ENCODE peak calls at places on chromosome 1, in nine cellular contexts. B is fibroblast of the conjunctiva; G is cerebellum; K is GM13977; T is activated effector memory CD4-positive, alpha-beta T cell treated with Interleukin-2 at 50 U/mL for 16 hours; Z is activated CD4-positive, alpha-beta T cell treated with anti-CD3 and anti-CD28 coated beads, Interleukin-2, amount 50 U/mL, for 1 hour; J is activated T-cell treated with anti-CD3 and anti-CD28 coated beads for 1 hour; N is GM10248; W is CD8-positive, alpha-beta T cell. X is an unnamed sample.

GRCh38 chr1:47688161-47688560 is 250.3 kb downstream of the FOXD2 start:
- DNase-seq in W (no peak), J (no peak), T (no peak), B (no peak), Z (no peak), K (no peak), N (no peak), G (no peak), X (peak; percentile 61)

GRCh38 chr1:217407426-217407825 is 223.5 kb downstream of the GPATCH2 start:
- DNase-seq in T (no peak), W (no peak), N (no peak), K (no peak), J (no peak), B (no peak), G (no peak), Z (no peak), X (no peak)

GRCh38 chr1:98054786-98055185 is 134.0 kb upstream of the DPYD start:
- DNase-seq in Z (no peak), J (no peak), N (no peak), G (no peak), K (no peak), T (no peak), W (no peak), B (no peak), X (no peak)

GRCh38 chr1:11169202-11169601 is 20.0 kb upstream of the ANGPTL7 start:
- DNase-seq in N (no peak), J (no peak), K (no peak), W (no peak), Z (no peak), T (no peak), G (no peak), B (no peak), X (no peak)

GRCh38 chr1:3174487-3175247 is 105.7 kb downstream of the PRDM16 start:
- DNase-seq in K (no peak), J (no peak), B (peak; percentile 63), T (no peak), Z (no peak), G (peak; percentile 15), W (no peak), N (no peak), X (no peak)

GRCh38 chr1:2001773-2002411 is 1.7 kb downstream of the CFAP74 start:
- DNase-seq in W (no peak), Z (no peak), K (no peak), N (no peak), G (no peak), J (no peak), B (no peak), T (no peak), X (no peak)

GRCh38 chr1:192104852-192105251 is 53.4 kb upstream of the RGS18 start:
- DNase-seq in N (no peak), G (no peak), J (no peak), W (no peak), Z (no peak), B (no peak), K (no peak), T (no peak), X (no peak)

GRCh38 chr1:55064071-55064581 is 24.8 kb downstream of the PCSK9 start:
- DNase-seq in Z (no peak), W (no peak), K (no peak), B (no peak), J (no peak), T (no peak), N (peak; percentile 29), G (peak; percentile 75), X (no peak)

GRCh38 chr1:151457911-151458882 is 1.1 kb downstream of the POGZ start:
- DNase-seq in Z (peak; percentile 68), W (peak; percentile 71), B (peak; percentile 77), K (peak; percentile 80), T (peak; percentile 63), J (peak; percentile 55), N (peak; percentile 72), G (peak; percentile 86), X (peak; percentile 75)

GRCh38 chr1:239418683-239419082 is 32.3 kb downstream of the CHRM3 start:
- DNase-seq in G (peak; percentile 4), W (no peak), Z (no peak), T (no peak), N (no peak), B (no peak), J (no peak), K (no peak), X (no peak)

GRCh38 chr1:9100471-9101043 is 28.3 kb downstream of the GPR157 start:
- DNase-seq in Z (no peak), G (no peak), B (no peak), K (no peak), N (no peak), W (no peak), J (no peak), T (no peak), X (no peak)

GRCh38 chr1:44676484-44677200 is 2.1 kb downstream of the ARMH1 start:
- DNase-seq in G (no peak), J (no peak), T (no peak), Z (no peak), W (no peak), K (no peak), B (no peak), N (no peak), X (no peak)

GRCh38 chr1:41355761-41356160 is 5.5 kb upstream of the FOXO6 start:
- DNase-seq in Z (no peak), B (no peak), G (no peak), K (no peak), W (no peak), N (no peak), T (no peak), J (no peak), X (no peak)

GRCh38 chr1:43521078-43521477 is 9.6 kb upstream of the PTPRF start:
- DNase-seq in T (no peak), J (no peak), G (no peak), W (no peak), Z (no peak), B (no peak), K (no peak), N (no peak), X (no peak)

GRCh38 chr1:202596638-202597037 is 113.6 kb downstream of the SYT2 start:
- DNase-seq in B (no peak), J (no peak), Z (no peak), N (no peak), W (no peak), G (no peak), K (no peak), T (no peak), X (no peak)

GRCh38 chr1:54409156-54410142 is 3.3 kb upstream of the SSBP3 start:
- DNase-seq in B (no peak), J (no peak), N (peak; percentile 69), K (peak; percentile 63), Z (no peak), T (no peak), W (peak; percentile 30), G (no peak), X (no peak)

GRCh38 chr1:208105756-208106155 is 138.4 kb downstream of the PLXNA2 start:
- DNase-seq in G (no peak), K (no peak), T (no peak), W (no peak), B (no peak), N (no peak), J (no peak), Z (no peak), X (no peak)

GRCh38 chr1:87208936-87209335 is 119.7 kb upstream of the LMO4 start:
- DNase-seq in B (no peak), J (no peak), G (no peak), K (no peak), N (no peak), W (no peak), T (no peak), Z (no peak), X (no peak)

GRCh38 chr1:20440785-20441200 is 45.2 kb downstream of the CAMK2N1 start:
- DNase-seq in J (no peak), W (peak; percentile 61), Z (peak; percentile 30), G (peak; percentile 45), T (peak; percentile 3), B (no peak), K (peak; percentile 78), N (peak; percentile 66), X (no peak)

GRCh38 chr1:12063141-12064072 is at the start of gene TNFRSF8:
- DNase-seq in T (no peak), K (peak; percentile 66), Z (no peak), B (no peak), N (peak; percentile 57), J (peak; percentile 15), G (no peak), W (peak; percentile 44), X (no peak)

GRCh38 chr1:237901284-237901870 is 10.7 kb upstream of the ZP4 start:
- DNase-seq in N (peak; percentile 16), K (peak; percentile 27), T (no peak), J (no peak), Z (no peak), B (no peak), G (no peak), W (no peak), X (no peak)

GRCh38 chr1:52368383-52369172 is 2.6 kb upstream of the CC2D1B start:
- DNase-seq in W (peak; percentile 68), Z (peak; percentile 54), B (no peak), T (peak; percentile 53), G (peak; percentile 74), N (peak; percentile 69), K (peak; percentile 72), J (peak; percentile 43), X (no peak)

GRCh38 chr1:32782086-32782485 is 35.1 kb downstream of the YARS1 start:
- DNase-seq in J (no peak), T (no peak), N (no peak), K (no peak), B (no peak), G (no peak), Z (no peak), W (no peak), X (no peak)

GRCh38 chr1:212935387-212935981 is 14.9 kb upstream of the VASH2 start:
- DNase-seq in Z (no peak), K (no peak), N (no peak), B (no peak), J (no peak), G (no peak), W (no peak), T (no peak), X (no peak)

GRCh38 chr1:60132985-60133673 is 59.6 kb upstream of the C1orf87 start:
- DNase-seq in K (no peak), B (peak; percentile 69), Z (no peak), J (no peak), W (no peak), T (no peak), G (no peak), N (no peak), X (no peak)

GRCh38 chr1:95076034-95076433 is 3.3 kb upstream of the ALG14 start:
- DNase-seq in N (no peak), G (no peak), Z (no peak), W (no peak), B (no peak), K (no peak), J (no peak), T (no peak), X (no peak)

GRCh38 chr1:235100124-235100801 is 28.4 kb downstream of the TOMM20 start:
- DNase-seq in Z (no peak), N (no peak), W (no peak), T (no peak), J (no peak), G (no peak), K (no peak), B (no peak), X (peak; percentile 55)